ENCODE peak calls at places on chromosome 2, in ten cellular contexts. B, A, M, R, K, W, C, S, X and V are unnamed samples.

GRCh38 chr2:55112229-55113016 is 62.2 kb upstream of the RTN4 start:
- DNase-seq in R (no peak), K (no peak), C (no peak), W (peak), B (no peak), X (peak), M (peak), S (no peak), A (no peak), V (no peak)

GRCh38 chr2:201471732-201472395 is 20.3 kb downstream of the STRADB start:
- DNase-seq in X (no peak), R (no peak), K (no peak), S (no peak), C (no peak), W (no peak), M (no peak), B (no peak), A (no peak), V (no peak)

GRCh38 chr2:226690471-226691024 is 109.1 kb downstream of the IRS1 start:
- DNase-seq in W (no peak), K (no peak), S (no peak), M (no peak), R (no peak), X (no peak), B (no peak), A (no peak), C (no peak), V (no peak)

GRCh38 chr2:183250061-183250460 is 125.8 kb downstream of the NUP35 start:
- DNase-seq in A (no peak), K (no peak), R (no peak), S (no peak), X (no peak), W (no peak), B (no peak), C (no peak), M (no peak), V (no peak)

GRCh38 chr2:70671059-70671685 is 96.8 kb downstream of the ADD2 start:
- DNase-seq in M (no peak), X (no peak), S (no peak), A (no peak), B (no peak), W (no peak), C (no peak), R (no peak), K (peak), V (no peak)

GRCh38 chr2:67846341-67847070 is 216.3 kb downstream of the C1D start:
- DNase-seq in C (peak), X (peak), K (peak), M (peak), A (peak), B (peak), S (peak), R (peak), W (peak), V (peak)

GRCh38 chr2:226378733-226379132 is 420.9 kb downstream of the IRS1 start:
- DNase-seq in X (no peak), C (no peak), B (peak), M (no peak), R (no peak), W (no peak), K (no peak), S (no peak), A (no peak), V (no peak)

GRCh38 chr2:17538022-17538843 is 2.3 kb upstream of the VSNL1 start:
- DNase-seq in S (no peak), W (no peak), B (peak), R (no peak), C (no peak), X (no peak), A (no peak), M (no peak), K (no peak), V (no peak)

GRCh38 chr2:26569216-26570082 is 71.7 kb downstream of the CIB4 start:
- DNase-seq in B (no peak), C (no peak), A (no peak), X (no peak), S (no peak), K (no peak), R (no peak), W (no peak), M (no peak), V (no peak)

GRCh38 chr2:28591711-28592365 is 96.0 kb downstream of the PLB1 start:
- DNase-seq in A (no peak), C (no peak), R (no peak), K (no peak), X (no peak), W (no peak), M (no peak), B (no peak), S (no peak), V (no peak)

GRCh38 chr2:148875387-148876051 is 492 bp downstream of the KIF5C start:
- DNase-seq in C (no peak), K (no peak), R (no peak), W (no peak), M (no peak), B (no peak), X (no peak), A (no peak), S (peak), V (no peak)

GRCh38 chr2:127024769-127025356 is 82.1 kb downstream of the BIN1 start:
- DNase-seq in B (peak), R (no peak), C (no peak), M (no peak), A (no peak), S (no peak), X (no peak), W (no peak), K (peak), V (peak)

GRCh38 chr2:26900831-26901321 is 52.9 kb downstream of the DPYSL5 start:
- DNase-seq in K (no peak), S (no peak), B (no peak), X (no peak), W (no peak), A (no peak), R (no peak), C (no peak), M (no peak), V (no peak)